ENCODE peak calls at places on chromosomes 3 and 15, in six cellular contexts. Y, T, H, J, D and X are unnamed samples.

GRCh38 chr3:138898301-138898700 is 48.6 kb downstream of the FOXL2 start:
- DNase-seq in Y (no peak), J (no peak), D (no peak), T (no peak), H (peak), X (no peak)

GRCh38 chr15:27817258-27817657 is 281.9 kb downstream of the OCA2 start:
- DNase-seq in Y (no peak), J (no peak), D (no peak), T (no peak), H (no peak), X (no peak)

GRCh38 chr15:68352401-68353062 is 75.0 kb downstream of the FEM1B start:
- DNase-seq in Y (peak), H (peak), J (peak), T (no peak), D (no peak), X (peak)

GRCh38 chr3:101155828-101156227 is 162.6 kb upstream of the ABI3BP start:
- DNase-seq in D (no peak), Y (no peak), H (no peak), T (no peak), J (no peak), X (no peak)

GRCh38 chr3:33006081-33006480 is 54.6 kb downstream of the CCR4 start:
- DNase-seq in T (no peak), Y (no peak), D (peak), H (no peak), J (no peak), X (no peak)

GRCh38 chr15:73968461-73968860 is 23.6 kb downstream of the STOML1 start:
- DNase-seq in D (no peak), Y (no peak), J (no peak), T (no peak), H (no peak), X (no peak)

GRCh38 chr3:196422976-196423781 is 9.0 kb downstream of the UBXN7 start:
- DNase-seq in D (peak), H (peak), T (no peak), Y (no peak), J (no peak), X (no peak)

GRCh38 chr15:70559223-70559823 is 204.0 kb downstream of the UACA start:
- DNase-seq in J (no peak), D (no peak), Y (no peak), T (no peak), H (peak), X (peak)

GRCh38 chr3:128079823-128080222 is 27.6 kb downstream of the SEC61A1 start:
- DNase-seq in J (no peak), D (no peak), T (no peak), Y (no peak), H (no peak), X (no peak)

GRCh38 chr3:123113889-123114450 is 47.1 kb downstream of the PDIA5 start:
- DNase-seq in T (no peak), Y (no peak), H (no peak), D (no peak), J (no peak), X (peak)
- TF ChIP-seq MYC in T (no peak), Y (no peak), H (no peak), D (no peak), J (no peak), X (no peak)

DNA sequence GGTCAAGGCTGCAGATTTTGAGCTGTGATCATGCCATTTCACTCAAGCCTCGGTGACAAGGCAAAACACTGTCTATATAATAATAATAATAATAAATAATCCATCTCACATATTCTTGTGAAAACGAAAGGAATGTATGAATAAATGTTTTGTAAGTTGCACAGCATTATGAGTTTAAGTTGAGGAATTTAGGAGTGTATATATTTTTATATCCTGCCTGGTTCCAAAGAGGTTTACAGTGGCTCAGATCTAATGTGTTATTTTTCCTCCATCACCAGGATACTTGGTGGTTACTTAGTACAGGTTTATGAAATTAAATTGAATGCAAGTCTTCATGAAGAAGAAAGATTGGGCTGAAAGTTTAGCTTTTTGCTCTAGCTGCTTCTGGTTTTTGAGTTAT is 77.3 kb downstream of the ATG7 start:
- DNase-seq in H (no peak), D (no peak), T (no peak), J (no peak), Y (no peak), X (no peak)
- H3K4me3 ChIP-seq in H (no peak), D (no peak), T (no peak), J (no peak), Y (no peak), X (no peak)

DNA sequence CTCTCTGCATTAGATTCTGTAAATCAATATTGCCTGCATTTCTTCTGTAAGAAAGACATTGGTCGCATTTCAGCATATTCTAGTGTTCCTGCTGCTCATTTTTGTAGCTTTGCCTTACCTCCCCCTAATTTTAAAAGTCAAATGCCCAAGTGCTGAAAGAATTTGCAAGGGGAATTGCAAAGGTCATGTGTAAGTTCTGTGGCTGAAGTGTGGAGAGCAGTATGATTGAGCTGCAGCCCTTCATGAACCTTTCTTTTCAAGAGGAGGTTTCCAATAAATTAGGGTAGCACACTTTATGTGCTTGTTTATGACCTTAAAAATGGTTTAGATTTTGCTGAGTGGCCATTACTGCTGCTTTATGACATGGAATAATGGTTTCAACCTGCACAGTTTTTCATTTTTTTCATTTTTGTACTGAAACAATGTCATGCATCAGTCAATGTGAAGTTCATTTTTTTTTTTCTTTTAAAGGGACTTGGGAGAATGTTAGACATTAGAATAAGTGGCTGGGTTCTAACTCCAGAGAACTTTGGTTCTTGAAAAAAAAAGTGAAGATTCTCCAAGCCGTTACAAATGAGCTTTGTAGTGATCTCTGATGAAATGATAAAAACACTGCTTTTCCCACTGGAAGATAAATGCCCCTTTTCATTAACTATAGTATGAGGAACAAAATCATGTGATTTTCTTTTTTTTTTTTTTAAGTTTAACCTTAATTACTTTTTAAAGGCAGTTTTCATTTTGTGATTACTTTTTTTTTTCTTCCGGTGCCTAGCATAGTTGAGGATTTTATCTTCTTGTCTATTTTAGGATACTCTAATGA is 99.6 kb downstream of the MITF start:
- DNase-seq in T (no peak), D (no peak), Y (no peak), J (no peak), H (no peak), X (no peak)
- TF ChIP-seq MAX in T (no peak), D (no peak), Y (no peak), J (no peak), H (no peak), X (no peak)

GRCh38 chr15:78055923-78056713 is 21.4 kb downstream of the TBC1D2B start:
- DNase-seq in T (peak), Y (no peak), D (no peak), H (no peak), J (no peak), X (peak)

GRCh38 chr15:78054971-78055370 is 22.5 kb downstream of the TBC1D2B start:
- DNase-seq in D (no peak), J (no peak), H (no peak), T (no peak), Y (no peak), X (no peak)

GRCh38 chr15:78057803-78058202 is 19.7 kb downstream of the TBC1D2B start:
- DNase-seq in Y (no peak), H (no peak), J (no peak), D (no peak), T (no peak), X (no peak)

GRCh38 chr15:78058401-78058935 is 19.0 kb downstream of the TBC1D2B start:
- DNase-seq in Y (no peak), D (no peak), H (no peak), J (no peak), T (no peak), X (no peak)

GRCh38 chr15:78056714-78057269 is 20.7 kb downstream of the TBC1D2B start:
- DNase-seq in Y (no peak), J (no peak), D (no peak), H (peak), T (no peak), X (peak)
- TF ChIP-seq MYC in Y (no peak), J (no peak), D (no peak), H (no peak), T (no peak), X (no peak)

GRCh38 chr3:99909714-99910508 is 92.2 kb downstream of the CMSS1 start:
- DNase-seq in D (no peak), J (no peak), H (peak), T (peak), Y (peak), X (no peak)
- H3K4me3 ChIP-seq in D (no peak), J (no peak), H (no peak), T (no peak), Y (peak), X (no peak)

GRCh38 chr15:60017538-60018199 is 13.6 kb downstream of the FOXB1 start:
- DNase-seq in J (no peak), D (no peak), T (no peak), Y (no peak), H (no peak), X (peak)
- TF ChIP-seq MAX in J (no peak), D (no peak), T (no peak), Y (no peak), H (no peak), X (no peak)

GRCh38 chr15:49495993-49496747 is 73.1 kb downstream of the FGF7 start:
- DNase-seq in J (no peak), H (no peak), Y (no peak), T (no peak), D (no peak), X (no peak)

GRCh38 chr15:49494842-49495241 is 71.8 kb downstream of the FGF7 start:
- DNase-seq in J (no peak), T (no peak), D (no peak), H (no peak), Y (no peak), X (no peak)

GRCh38 chr15:49492151-49492550 is 69.1 kb downstream of the FGF7 start:
- DNase-seq in D (no peak), T (no peak), Y (no peak), J (no peak), H (no peak), X (no peak)

GRCh38 chr15:49490963-49491362 is 67.9 kb downstream of the FGF7 start:
- DNase-seq in Y (no peak), D (no peak), J (no peak), H (no peak), T (no peak), X (no peak)

DNA sequence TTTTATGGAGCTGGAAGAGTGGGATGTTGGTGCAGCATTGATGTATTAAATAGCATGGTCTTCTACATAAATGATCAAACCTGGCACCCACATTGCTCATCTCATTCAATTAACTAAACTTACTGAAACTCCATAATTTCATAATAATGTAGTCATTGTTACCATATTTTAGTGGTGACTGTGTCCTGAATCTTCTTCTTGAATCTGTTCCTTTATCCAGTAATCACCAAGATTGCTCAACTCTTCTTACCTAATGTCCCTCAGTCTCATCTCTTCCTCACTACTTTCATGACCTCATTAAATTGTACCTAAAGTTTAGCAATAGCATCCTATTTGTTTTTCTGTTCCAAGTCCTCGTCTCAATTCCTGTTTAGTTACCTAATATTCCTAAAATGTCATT is 69.8 kb downstream of the FGF7 start:
- DNase-seq in D (no peak), T (no peak), H (no peak), J (no peak), Y (no peak), X (peak)
- TF ChIP-seq MYC in D (no peak), T (no peak), H (no peak), J (no peak), Y (no peak), X (no peak)

DNA sequence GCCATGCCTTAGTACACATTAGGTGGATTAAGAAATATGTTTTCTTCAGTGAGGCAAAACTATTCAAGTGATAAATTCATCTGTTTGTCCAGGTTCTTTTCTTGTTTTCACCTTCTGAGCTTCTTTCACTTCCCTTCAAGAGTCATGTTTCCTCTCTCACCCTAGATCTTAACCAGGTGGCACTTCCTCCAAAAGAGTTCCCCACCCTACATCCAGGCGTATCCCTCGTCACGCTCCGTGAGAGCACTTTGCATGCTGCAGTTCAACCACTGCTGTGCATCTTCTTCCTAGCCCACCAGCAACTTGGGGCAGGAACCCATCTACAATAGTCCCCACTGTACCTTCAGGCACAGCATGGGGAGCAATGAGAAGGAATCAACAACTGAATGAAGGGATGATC is 28.9 kb downstream of the OSBPL10 start:
- DNase-seq in T (no peak), H (no peak), J (no peak), D (no peak), Y (no peak), X (no peak)
- H3K4me3 ChIP-seq in T (no peak), H (no peak), J (no peak), D (no peak), Y (no peak), X (no peak)

DNA sequence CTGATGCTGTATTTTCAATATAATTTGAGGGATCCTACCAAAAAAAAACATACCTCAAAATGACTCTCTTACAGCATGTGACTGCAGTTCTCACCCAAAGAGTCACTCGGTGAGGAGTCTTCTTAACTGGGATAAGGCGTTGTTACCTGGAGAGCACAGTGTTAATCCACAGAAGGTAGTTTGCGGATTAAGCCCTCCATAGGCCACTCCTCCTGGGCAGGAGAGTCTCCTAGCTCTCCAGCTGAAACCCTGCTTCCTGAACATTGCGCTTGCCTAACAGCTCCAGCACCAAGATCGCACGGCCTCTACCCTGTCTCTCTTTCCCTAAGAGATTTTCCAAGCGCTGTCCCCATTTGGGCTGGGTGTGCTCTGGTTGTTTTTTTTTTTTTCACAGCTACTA is 185.5 kb upstream of the TSC22D2 start:
- DNase-seq in H (no peak), J (no peak), D (no peak), T (no peak), Y (no peak), X (no peak)
- TF ChIP-seq MAX in H (no peak), J (no peak), D (no peak), T (no peak), Y (no peak), X (no peak)